ENCODE peak calls at places on chromosomes 6 and 20, in seven cellular contexts. L, W, F, U, Z, G and H are unnamed samples. For H3K27me3, the result is how much of the 10 kb centered on the place peaks cover.

GRCh38 chr6:13294499-13295069 is 33.8 kb downstream of the TBC1D7 start:
- DNase-seq in L (no peak), W (no peak), F (no peak), U (no peak), Z (no peak), G (no peak), H (no peak)

GRCh38 chr20:48705208-48706115 is 122.3 kb downstream of the PREX1 start:
- DNase-seq in L (no peak), W (no peak), F (no peak), U (no peak), Z (no peak), G (no peak), H (no peak)

GRCh38 chr6:126743051-126743450 is 375.4 kb upstream of the RSPO3 start:
- DNase-seq in L (no peak), W (no peak), F (no peak), U (no peak), Z (no peak), G (no peak), H (no peak)

GRCh38 chr6:101478891-101479290 is 85.4 kb downstream of the GRIK2 start:
- DNase-seq in L (no peak), W (no peak), F (no peak), U (no peak), Z (no peak), G (no peak), H (no peak)

GRCh38 chr6:150186129-150186898 is 43.5 kb downstream of the PPP1R14C start:
- DNase-seq in L (no peak), W (no peak), F (no peak), U (no peak), Z (peak), G (no peak), H (no peak)

GRCh38 chr6:95431637-95432228 is 145.6 kb upstream of the MANEA start:
- DNase-seq in L (no peak), W (no peak), F (no peak), U (peak), Z (no peak), G (peak), H (no peak)

GRCh38 chr6:32432050-32432450 is 7.6 kb upstream of the HLA-DRA start:
- DNase-seq in L (no peak), W (no peak), F (no peak), U (no peak), Z (no peak), G (peak), H (no peak)

GRCh38 chr6:6790891-6791290 is 202.4 kb downstream of the LY86 start:
- DNase-seq in L (no peak), W (no peak), F (no peak), U (no peak), Z (no peak), G (no peak), H (no peak)

GRCh38 chr6:56366112-56366852 is 118.9 kb upstream of the COL21A1 start:
- DNase-seq in L (no peak), W (no peak), F (no peak), U (no peak), Z (no peak), G (peak), H (no peak)

GRCh38 chr20:57126481-57127092 is 139.9 kb downstream of the BMP7 start:
- DNase-seq in L (no peak), W (peak), F (no peak), U (no peak), Z (peak), G (no peak), H (no peak)

GRCh38 chr6:56683882-56684281 is 41.2 kb upstream of the DST start:
- DNase-seq in L (no peak), W (no peak), F (no peak), U (no peak), Z (no peak), G (no peak), H (no peak)

GRCh38 chr6:68958327-68958726 is 323.2 kb downstream of the ADGRB3 start:
- DNase-seq in L (no peak), W (no peak), F (no peak), U (no peak), Z (no peak), G (peak), H (no peak)

GRCh38 chr20:48298851-48299484 is 513.7 kb upstream of the SULF2 start:
- DNase-seq in L (no peak), W (no peak), F (no peak), U (no peak), Z (no peak), G (no peak), H (no peak)

GRCh38 chr6:25202505-25202904 is 76.7 kb upstream of the CARMIL1 start:
- DNase-seq in L (no peak), W (no peak), F (no peak), U (no peak), Z (no peak), G (no peak), H (no peak)

GRCh38 chr20:13029687-13030510 is 21.1 kb downstream of the SPTLC3 start:
- DNase-seq in L (no peak), W (no peak), F (no peak), U (no peak), Z (peak), G (no peak), H (no peak)

GRCh38 chr6:149833651-149834050 is 30.5 kb downstream of the LRP11 start:
- DNase-seq in L (no peak), W (no peak), F (no peak), U (no peak), Z (no peak), G (no peak), H (no peak)

GRCh38 chr6:117540670-117541069 is 58.2 kb downstream of the DCBLD1 start:
- DNase-seq in L (no peak), W (no peak), F (no peak), U (no peak), Z (no peak), G (no peak), H (no peak)

GRCh38 chr20:33664762-33665144 is 2.0 kb upstream of the ACTL10 start:
- DNase-seq in L (no peak), W (peak), F (no peak), U (no peak), Z (no peak), G (no peak), H (no peak)

GRCh38 chr6:7050099-7050498 is 57.7 kb upstream of the RREB1 start:
- DNase-seq in L (no peak), W (no peak), F (no peak), U (no peak), Z (no peak), G (no peak), H (no peak)

GRCh38 chr20:22836211-22836610 is 198.9 kb upstream of the SSTR4 start:
- DNase-seq in L (no peak), W (no peak), F (no peak), U (no peak), Z (no peak), G (no peak), H (no peak)

GRCh38 chr20:33653900-33654596 is 8.1 kb upstream of the C20orf144 start:
- DNase-seq in L (no peak), W (peak), F (peak), U (no peak), Z (peak), G (no peak), H (peak)

GRCh38 chr20:8812818-8813217 is 256.1 kb upstream of the PLCB4 start:
- DNase-seq in L (no peak), W (no peak), F (peak), U (no peak), Z (no peak), G (no peak), H (peak)

GRCh38 chr6:110415297-110415916 is at the start of gene DDO:
- DNase-seq in L (peak), W (no peak), F (peak), U (no peak), Z (peak), G (peak), H (peak)

GRCh38 chr6:38058022-38058421 is 238.5 kb downstream of the ZFAND3 start:
- DNase-seq in L (no peak), W (no peak), F (no peak), U (no peak), Z (no peak), G (no peak), H (no peak)

GRCh38 chr6:150143521-150144293 is 863 bp downstream of the PPP1R14C start:
- DNase-seq in L (peak), W (no peak), F (peak), U (no peak), Z (peak), G (peak), H (peak)

GRCh38 chr6:6221829-6222535 is 98.5 kb downstream of the F13A1 start:
- DNase-seq in L (no peak), W (no peak), F (no peak), U (no peak), Z (no peak), G (peak), H (no peak)

GRCh38 chr6:47426524-47427302 is 50.9 kb upstream of the CD2AP start:
- DNase-seq in L (no peak), W (no peak), F (no peak), U (no peak), Z (no peak), G (no peak), H (no peak)

GRCh38 chr6:72626126-72626525 is 4.3 kb downstream of the KCNQ5 start:
- DNase-seq in L (no peak), W (no peak), F (no peak), U (no peak), Z (no peak), G (no peak), H (no peak)

GRCh38 chr20:45934046-45934586 is 367 bp upstream of the PCIF1 start:
- DNase-seq in L (peak), W (peak), F (peak), U (no peak), Z (peak), G (peak), H (peak)

GRCh38 chr20:48850257-48850656 is 22.5 kb upstream of the PREX1 start:
- DNase-seq in L (no peak), W (no peak), F (no peak), U (no peak), Z (no peak), G (no peak), H (no peak)

GRCh38 chr6:16045238-16045637 is 83.6 kb upstream of the MYLIP start:
- DNase-seq in L (no peak), W (no peak), F (no peak), U (no peak), Z (no peak), G (no peak), H (no peak)

GRCh38 chr20:2780948-2781347 is 19.5 kb downstream of the CPXM1 start:
- DNase-seq in L (no peak), W (no peak), F (no peak), U (no peak), Z (no peak), G (no peak), H (no peak)

GRCh38 chr6:82458147-82458546 is 94.5 kb downstream of the TPBG start:
- DNase-seq in L (no peak), W (no peak), F (no peak), U (no peak), Z (no peak), G (no peak), H (no peak)

GRCh38 chr20:21518292-21518991 is 4.6 kb upstream of the NKX2-2 start:
- DNase-seq in L (no peak), W (no peak), F (peak), U (no peak), Z (no peak), G (no peak), H (peak)

GRCh38 chr6:56222509-56222908 is 24.9 kb downstream of the COL21A1 start:
- DNase-seq in L (no peak), W (no peak), F (no peak), U (no peak), Z (no peak), G (no peak), H (no peak)

GRCh38 chr6:29656157-29656556 is 735 bp upstream of the MOG start:
- DNase-seq in L (no peak), W (no peak), F (no peak), U (no peak), Z (no peak), G (peak), H (no peak)
- H3K27ac ChIP-seq in L (no peak), W (no peak), F (no peak), U (no peak), Z (no peak), G (peak), H (no peak)

DNA sequence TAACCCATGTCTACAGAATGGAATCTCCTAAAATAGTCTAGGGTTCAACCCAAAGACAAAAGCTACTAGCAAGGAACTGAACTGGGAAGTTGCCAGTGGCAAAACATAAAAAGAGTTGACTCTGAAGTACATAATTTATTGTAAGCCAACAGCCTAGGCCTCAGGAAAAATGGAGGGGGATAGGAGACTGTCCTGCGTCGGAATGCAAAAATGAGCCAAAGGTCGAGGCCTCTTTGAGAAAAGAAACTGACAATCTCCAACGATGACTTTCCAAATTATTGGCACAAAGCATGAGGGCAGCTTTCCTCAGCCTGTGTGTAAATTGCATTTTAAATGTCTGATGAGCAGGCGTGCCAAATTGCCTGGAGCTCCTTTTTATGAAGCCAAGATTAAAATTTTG is 2.1 kb downstream of the COL12A1 start:
- DNase-seq in L (no peak), W (peak), F (no peak), U (no peak), Z (no peak), G (no peak), H (no peak)
- H3K27me3 ChIP-seq in L (half or more), W (under half), F (half or more), U (half or more), Z (under half), G (half or more), H (under half)

GRCh38 chr20:36988494-36988966 is 37.0 kb upstream of the SAMHD1 start:
- DNase-seq in L (no peak), W (no peak), F (no peak), U (peak), Z (no peak), G (no peak), H (no peak)
- H3K27ac ChIP-seq in L (no peak), W (no peak), F (no peak), U (peak), Z (no peak), G (no peak), H (no peak)

DNA sequence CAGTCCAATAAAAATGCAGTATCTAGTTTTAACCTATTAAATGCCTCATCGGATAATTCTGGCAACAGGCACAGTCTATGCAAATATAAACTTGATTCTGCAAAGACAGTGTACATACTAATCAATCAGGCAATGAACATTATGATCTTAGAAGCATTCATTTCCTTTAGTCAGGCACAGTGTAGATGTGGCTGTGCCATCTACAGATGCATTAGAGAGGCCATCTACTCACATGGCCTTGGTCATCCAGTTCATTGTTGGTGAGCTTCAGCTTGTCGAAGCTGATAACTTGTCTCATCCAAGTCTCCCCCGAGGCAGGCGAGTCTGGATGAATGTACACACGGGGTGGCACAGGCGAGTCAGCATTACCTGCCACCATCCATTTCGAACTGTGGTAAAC is 7.9 kb downstream of the TBX18 start:
- DNase-seq in L (no peak), W (no peak), F (no peak), U (no peak), Z (no peak), G (no peak), H (no peak)
- H3K27me3 ChIP-seq in L (under half), W (under half), F (under half), U (under half), Z (under half), G (half or more), H (under half)

GRCh38 chr6:157541618-157542404 is 160.8 kb downstream of the ZDHHC14 start:
- DNase-seq in L (no peak), W (no peak), F (no peak), U (no peak), Z (no peak), G (peak), H (no peak)
- H3K27ac ChIP-seq in L (peak), W (no peak), F (no peak), U (no peak), Z (no peak), G (peak), H (no peak)

GRCh38 chr20:63363013-63363957 is 2.1 kb upstream of the CHRNA4 start:
- DNase-seq in L (no peak), W (no peak), F (no peak), U (no peak), Z (no peak), G (no peak), H (peak)

GRCh38 chr20:63364801-63365585 is 3.8 kb upstream of the CHRNA4 start:
- DNase-seq in L (no peak), W (no peak), F (no peak), U (no peak), Z (no peak), G (no peak), H (peak)

GRCh38 chr20:63362426-63363009 is 1.4 kb upstream of the CHRNA4 start:
- DNase-seq in L (no peak), W (no peak), F (no peak), U (no peak), Z (no peak), G (no peak), H (no peak)

GRCh38 chr20:63365601-63366509 is 4.7 kb upstream of the CHRNA4 start:
- DNase-seq in L (no peak), W (no peak), F (no peak), U (no peak), Z (no peak), G (no peak), H (no peak)

DNA sequence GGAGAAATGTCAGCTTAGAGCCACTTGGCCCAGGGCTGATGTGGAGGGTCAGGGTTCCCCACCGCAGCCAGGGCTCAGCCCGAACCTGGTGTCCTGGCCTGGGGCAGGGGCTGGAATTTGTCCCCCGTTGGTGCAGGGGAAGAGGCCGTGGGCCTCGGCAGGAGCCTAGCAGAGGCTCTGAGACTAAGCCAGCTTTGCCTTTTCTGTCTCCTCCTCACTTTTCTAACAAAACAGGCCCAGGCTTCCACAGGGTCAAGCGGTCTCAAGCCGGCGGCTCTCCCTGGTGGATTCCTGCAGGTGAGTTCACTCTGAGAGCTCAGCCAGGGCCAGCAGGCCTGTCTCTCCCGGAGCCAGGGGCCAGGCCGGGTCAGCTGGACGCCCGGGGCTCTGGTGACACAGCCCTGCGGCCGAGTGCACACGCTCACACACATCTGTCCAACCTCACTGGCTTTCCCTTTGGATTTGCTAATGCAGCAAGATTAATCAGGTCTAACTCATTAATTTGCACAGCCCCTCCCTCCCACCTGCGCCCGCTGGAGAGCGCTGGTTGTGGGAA is 2.9 kb upstream of the CHRNA4 start:
- DNase-seq in L (no peak), W (no peak), F (no peak), U (no peak), Z (no peak), G (no peak), H (no peak)
- H3K27me3 ChIP-seq in L (half or more), W (under half), F (half or more), U (under half), Z (under half), G (half or more), H (under half)

DNA sequence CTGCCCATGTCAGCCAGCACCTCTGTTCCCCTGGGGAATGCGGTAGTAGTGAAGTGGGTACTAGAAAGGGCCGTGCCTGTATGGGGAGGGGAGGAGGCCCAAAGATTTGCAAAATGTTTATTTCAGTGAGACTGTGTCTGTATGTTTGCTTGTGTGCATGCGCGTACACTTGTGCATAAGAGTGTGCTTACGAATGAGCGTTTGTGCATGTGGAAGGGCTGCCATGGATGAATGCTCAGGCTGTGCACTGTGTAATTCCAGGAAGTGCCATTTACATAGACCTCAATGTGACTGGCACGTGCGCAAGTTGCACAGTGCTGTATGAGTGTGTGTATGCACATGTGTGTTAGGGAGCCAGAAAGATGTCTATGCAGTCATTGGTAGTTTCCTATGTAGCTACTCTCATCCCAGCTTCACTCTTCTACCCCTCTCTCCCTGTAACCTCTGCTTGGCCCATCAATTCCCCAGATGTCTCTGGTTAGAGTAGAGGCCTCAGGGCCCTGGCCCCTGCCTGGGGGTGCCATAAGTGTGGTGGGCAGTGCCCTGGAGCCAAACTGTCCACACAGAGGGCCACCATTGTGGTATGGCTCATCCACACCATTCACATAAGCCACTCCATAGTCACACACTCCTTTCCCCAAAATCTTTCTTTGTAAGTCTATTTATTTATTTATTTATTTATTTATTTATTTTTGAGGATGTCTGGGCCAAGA is 26.8 kb upstream of the SLC22A7 start:
- DNase-seq in L (no peak), W (no peak), F (no peak), U (no peak), Z (no peak), G (no peak), H (no peak)
- H3K27ac ChIP-seq in L (no peak), W (no peak), F (no peak), U (no peak), Z (no peak), G (no peak), H (no peak)

GRCh38 chr6:30129818-30130679 is 5.9 kb upstream of the TRIM40 start:
- DNase-seq in L (no peak), W (no peak), F (no peak), U (no peak), Z (no peak), G (no peak), H (no peak)

GRCh38 chr6:30135147-30135546 is 793 bp upstream of the TRIM40 start:
- DNase-seq in L (no peak), W (no peak), F (no peak), U (no peak), Z (no peak), G (no peak), H (no peak)

GRCh38 chr6:30129270-30129669 is 6.7 kb upstream of the TRIM40 start:
- DNase-seq in L (no peak), W (no peak), F (no peak), U (no peak), Z (no peak), G (no peak), H (no peak)

GRCh38 chr6:30130887-30131862 is 4.8 kb upstream of the TRIM40 start:
- DNase-seq in L (peak), W (peak), F (peak), U (peak), Z (no peak), G (peak), H (peak)

GRCh38 chr6:30131947-30132497 is 3.9 kb upstream of the TRIM40 start:
- DNase-seq in L (no peak), W (no peak), F (no peak), U (no peak), Z (no peak), G (no peak), H (no peak)
- H3K27me3 ChIP-seq in L (half or more), W (under half), F (half or more), U (half or more), Z (under half), G (half or more), H (under half)